ENCODE peak calls at places on chromosomes 3 and 15, in nine cellular contexts. L, I, N, W, P, U, J, K and M are unnamed samples.

GRCh38 chr3:186783731-186784515 is 546 bp downstream of the EIF4A2 start:
- DNase-seq in U (peak), J (peak), N (peak), P (peak), L (no peak), I (peak), K (peak), W (peak), M (peak)

GRCh38 chr15:77144028-77144427 is 73.1 kb upstream of the TSPAN3 start:
- DNase-seq in J (no peak), U (no peak), N (no peak), L (no peak), P (no peak), K (no peak), W (peak), I (no peak), M (no peak)

GRCh38 chr3:132433121-132433520 is 15.8 kb downstream of the DNAJC13 start:
- DNase-seq in I (no peak), L (no peak), W (no peak), N (no peak), U (no peak), J (no peak), P (no peak), K (no peak), M (no peak)

GRCh38 chr3:53809764-53810400 is 36.3 kb downstream of the CHDH start:
- DNase-seq in N (no peak), K (no peak), U (no peak), J (peak), P (peak), W (no peak), I (no peak), L (no peak), M (no peak)

GRCh38 chr3:54970895-54971294 is 43.0 kb upstream of the LRTM1 start:
- DNase-seq in N (no peak), L (no peak), U (no peak), K (no peak), J (no peak), W (peak), P (no peak), I (no peak), M (no peak)

GRCh38 chr15:66084704-66085103 is 168.8 kb downstream of the MEGF11 start:
- DNase-seq in P (no peak), K (no peak), N (no peak), I (no peak), W (no peak), L (no peak), U (no peak), J (peak), M (no peak)

GRCh38 chr3:98722389-98722788 is 40.8 kb upstream of the ST3GAL6 start:
- DNase-seq in L (no peak), N (no peak), I (no peak), K (no peak), P (no peak), J (no peak), W (no peak), U (peak), M (no peak)

GRCh38 chr3:184354121-184354728 is 7.2 kb downstream of the CLCN2 start:
- DNase-seq in L (no peak), U (peak), K (no peak), N (peak), W (peak), I (no peak), J (peak), P (peak), M (no peak)

GRCh38 chr3:155727836-155728235 is 17.0 kb downstream of the PLCH1 start:
- DNase-seq in J (no peak), K (no peak), L (no peak), W (no peak), P (no peak), N (no peak), I (no peak), U (no peak), M (no peak)

GRCh38 chr3:100697183-100697582 is 12.1 kb upstream of the TFG start:
- DNase-seq in K (no peak), L (no peak), W (no peak), J (no peak), N (no peak), I (no peak), U (no peak), P (no peak), M (no peak)

GRCh38 chr3:50738252-50738598 is 63.5 kb downstream of the DOCK3 start:
- DNase-seq in K (no peak), U (no peak), L (no peak), W (no peak), J (no peak), P (no peak), I (no peak), N (no peak), M (no peak)

GRCh38 chr15:68421798-68422402 is 10.1 kb downstream of the ITGA11 start:
- DNase-seq in N (no peak), I (no peak), W (peak), U (no peak), J (no peak), P (peak), L (no peak), K (no peak), M (no peak)

GRCh38 chr3:136792931-136793330 is 26.0 kb upstream of the SLC35G2 start:
- DNase-seq in W (no peak), P (no peak), N (no peak), I (no peak), K (no peak), U (no peak), L (no peak), J (no peak), M (no peak)

GRCh38 chr3:194987571-194988494 is 283.1 kb downstream of the XXYLT1 start:
- DNase-seq in J (no peak), L (no peak), U (no peak), I (no peak), W (no peak), N (no peak), P (no peak), K (no peak), M (no peak)

GRCh38 chr3:133662256-133662773 is 574 bp upstream of the TOPBP1 start:
- DNase-seq in K (no peak), J (no peak), W (peak), I (no peak), L (no peak), P (no peak), U (peak), N (peak), M (peak)

GRCh38 chr3:131083190-131083863 is 56.6 kb downstream of the NEK11 start:
- DNase-seq in J (no peak), K (peak), W (peak), P (peak), L (no peak), N (peak), U (peak), I (peak), M (peak)

GRCh38 chr15:48221885-48222284 is 15.8 kb downstream of the SLC12A1 start:
- DNase-seq in K (no peak), I (no peak), L (no peak), J (no peak), W (peak), N (no peak), U (no peak), P (no peak), M (no peak)

GRCh38 chr3:81554805-81555204 is 206.6 kb downstream of the GBE1 start:
- DNase-seq in W (no peak), N (no peak), U (no peak), J (no peak), P (no peak), L (no peak), K (no peak), I (peak), M (no peak)

GRCh38 chr15:101054991-101055390 is 135.8 kb downstream of the LRRK1 start:
- DNase-seq in U (no peak), J (no peak), L (no peak), P (no peak), I (no peak), W (no peak), N (no peak), K (no peak), M (no peak)

GRCh38 chr3:179731544-179731943 is 78.7 kb downstream of the USP13 start:
- DNase-seq in U (no peak), K (peak), J (peak), I (no peak), L (no peak), W (no peak), N (no peak), P (no peak), M (no peak)

GRCh38 chr15:90402230-90402629 is 14.2 kb downstream of the IQGAP1 start:
- DNase-seq in N (no peak), P (peak), I (no peak), W (peak), J (no peak), U (no peak), L (no peak), K (no peak), M (no peak)

GRCh38 chr3:151305081-151305777 is 11.4 kb downstream of the GPR87 start:
- DNase-seq in W (peak), U (peak), P (peak), N (no peak), L (no peak), I (no peak), J (peak), K (no peak), M (peak)

GRCh38 chr15:73748731-73749130 is 4.4 kb downstream of the INSYN1 start:
- DNase-seq in K (no peak), W (no peak), U (no peak), P (no peak), J (no peak), I (no peak), L (no peak), N (no peak), M (no peak)

GRCh38 chr3:124823648-124824047 is 63.5 kb downstream of the ITGB5 start:
- DNase-seq in K (no peak), L (no peak), P (no peak), I (no peak), J (no peak), N (no peak), U (no peak), W (no peak), M (no peak)

GRCh38 chr15:48536681-48537091 is 108.8 kb downstream of the FBN1 start:
- DNase-seq in U (no peak), L (no peak), P (no peak), I (peak), J (no peak), K (no peak), W (peak), N (no peak), M (no peak)

GRCh38 chr3:52315977-52316764 is at the start of gene DNAH1:
- DNase-seq in N (no peak), J (no peak), P (no peak), I (no peak), L (no peak), W (no peak), U (peak), K (peak), M (no peak)

GRCh38 chr3:27046346-27046745 is 322.8 kb downstream of the NEK10 start:
- DNase-seq in N (no peak), W (no peak), J (no peak), L (no peak), U (no peak), K (no peak), I (no peak), P (no peak), M (no peak)

GRCh38 chr3:45311953-45312795 is 76.2 kb upstream of the LARS2 start:
- DNase-seq in N (no peak), L (no peak), K (no peak), I (no peak), U (no peak), P (no peak), J (no peak), W (peak), M (no peak)

GRCh38 chr3:14523792-14524191 is 16.4 kb downstream of the GRIP2 start:
- DNase-seq in N (no peak), U (peak), K (peak), I (no peak), W (peak), P (peak), L (no peak), J (peak), M (no peak)

GRCh38 chr15:81375461-81375860 is 1.4 kb upstream of the TMC3 start:
- DNase-seq in J (no peak), U (no peak), L (no peak), N (no peak), I (no peak), P (no peak), K (no peak), W (no peak), M (no peak)

GRCh38 chr15:94272251-94272898 is 41.0 kb downstream of the MCTP2 start:
- DNase-seq in I (no peak), P (no peak), J (no peak), N (no peak), L (peak), K (no peak), W (no peak), U (no peak), M (no peak)

GRCh38 chr15:64045774-64046346 is 425 bp downstream of the DAPK2 start:
- DNase-seq in N (no peak), J (peak), L (no peak), P (peak), U (no peak), K (no peak), I (peak), W (no peak), M (no peak)

GRCh38 chr3:65854606-65855304 is 184.0 kb downstream of the MAGI1 start:
- DNase-seq in K (no peak), I (no peak), W (peak), P (no peak), L (no peak), J (no peak), U (no peak), N (no peak), M (no peak)

GRCh38 chr3:137325934-137326333 is 368.2 kb downstream of the IL20RB start:
- DNase-seq in P (no peak), U (no peak), L (no peak), W (no peak), N (no peak), J (no peak), K (no peak), I (no peak), M (no peak)

GRCh38 chr3:148077318-148077923 is 620.3 kb upstream of the AGTR1 start:
- DNase-seq in L (no peak), U (peak), I (no peak), W (peak), N (no peak), K (no peak), P (no peak), J (no peak), M (no peak)

GRCh38 chr3:113194747-113195400 is 16.5 kb upstream of the BOC start:
- DNase-seq in N (no peak), I (no peak), U (peak), P (no peak), K (no peak), L (no peak), J (no peak), W (no peak), M (no peak)

GRCh38 chr15:90610220-90610619 is 80.5 kb downstream of the CRTC3 start:
- DNase-seq in I (no peak), P (no peak), K (no peak), L (no peak), W (peak), J (no peak), N (no peak), U (no peak), M (no peak)

GRCh38 chr3:152405915-152406802 is 137.4 kb downstream of the MBNL1 start:
- DNase-seq in L (no peak), U (no peak), K (no peak), N (no peak), J (no peak), I (no peak), P (no peak), W (peak), M (no peak)

GRCh38 chr15:88385078-88385700 is 82.0 kb downstream of the MRPL46 start:
- DNase-seq in K (no peak), J (no peak), U (no peak), L (no peak), P (no peak), W (peak), I (no peak), N (no peak), M (no peak)

DNA sequence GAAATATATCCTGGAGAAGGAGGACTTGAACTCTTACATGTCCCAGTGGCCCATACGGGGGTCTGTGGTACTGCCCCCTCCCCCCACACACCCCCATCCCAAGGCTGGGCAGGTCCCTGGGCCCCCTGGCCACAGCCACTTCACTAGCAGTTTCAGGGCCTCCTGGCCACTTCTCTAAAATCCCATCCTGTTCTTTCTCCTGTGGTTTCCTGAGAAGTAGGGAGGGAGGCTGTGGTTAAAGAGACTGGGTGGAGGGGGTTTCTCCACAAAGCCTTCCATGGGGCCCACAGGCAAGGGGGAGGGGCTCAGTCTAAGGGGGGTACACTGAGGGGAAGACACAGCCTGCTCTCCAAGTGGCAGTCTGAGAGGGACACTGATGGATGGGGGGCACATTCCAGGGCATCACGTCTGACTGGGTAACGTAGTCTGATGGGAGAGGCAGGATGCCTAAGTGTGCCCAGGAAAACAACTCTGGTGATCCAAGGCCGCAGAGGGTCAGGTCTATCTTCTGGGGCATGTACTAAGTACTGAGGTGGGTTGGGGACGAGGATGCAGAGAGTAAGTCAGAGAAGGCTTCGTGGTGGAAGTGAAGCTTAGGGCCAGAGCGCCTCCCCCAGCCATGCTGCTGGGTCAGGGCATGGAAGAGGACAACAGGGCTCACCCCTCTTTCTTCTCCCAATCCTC is 48.0 kb upstream of the C15orf39 start:
- DNase-seq in L (no peak), K (no peak), J (no peak), U (no peak), P (no peak), N (peak), I (no peak), W (no peak), M (no peak)
- H3K27ac ChIP-seq in L (peak), K (no peak), J (no peak), U (no peak), P (no peak), N (no peak), I (no peak), W (no peak), M (no peak)

DNA sequence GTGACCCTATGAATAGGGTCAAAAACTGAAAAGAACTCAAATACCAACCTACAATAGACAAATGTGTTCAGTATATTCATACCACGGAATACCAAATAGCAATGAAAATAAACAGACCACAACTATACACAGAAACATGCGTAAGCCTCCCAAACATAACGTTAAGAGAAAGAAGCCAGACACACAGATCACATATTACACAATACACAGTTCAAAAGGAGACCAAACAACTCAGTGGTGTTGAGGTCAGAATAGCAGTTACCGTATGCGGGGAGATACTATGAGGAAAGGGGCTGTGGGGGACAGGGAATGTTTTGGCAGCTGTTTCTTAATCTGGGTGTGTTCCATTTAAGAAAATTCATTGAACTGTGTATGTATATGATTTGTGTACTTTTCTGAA is 6.6 kb downstream of the OSBPL10 start:
- DNase-seq in I (no peak), U (no peak), L (no peak), J (no peak), N (no peak), K (no peak), W (no peak), P (no peak), M (no peak)
- H3K27ac ChIP-seq in I (no peak), U (no peak), L (no peak), J (no peak), N (no peak), K (no peak), W (no peak), P (no peak), M (no peak)

DNA sequence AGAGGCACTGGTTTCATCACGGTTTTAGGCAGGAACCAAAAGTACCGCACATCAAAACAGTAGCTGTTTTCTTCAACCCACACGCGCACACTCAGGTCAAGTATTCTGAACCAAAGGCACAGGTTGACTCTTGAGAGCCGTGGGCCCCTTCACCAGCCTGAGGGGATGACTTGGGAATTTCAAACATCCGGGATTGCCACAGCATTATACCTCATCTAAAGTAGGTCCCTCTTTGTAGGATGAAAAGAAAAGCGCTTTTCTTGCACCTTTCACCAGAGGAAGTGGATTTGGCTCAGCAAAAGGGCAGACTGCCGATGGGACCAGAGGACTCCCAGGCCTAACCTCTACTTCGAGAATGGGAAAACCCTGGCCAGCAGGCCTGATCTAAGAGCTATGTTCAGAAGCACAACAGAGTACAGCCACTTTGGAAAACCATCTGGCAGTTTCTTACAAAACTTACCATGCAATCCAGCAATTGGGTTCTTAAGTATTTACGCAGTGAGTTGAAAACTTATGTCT is 88.2 kb upstream of the PROK2 start:
- DNase-seq in P (no peak), K (no peak), N (no peak), L (no peak), W (no peak), U (no peak), I (no peak), J (no peak), M (no peak)
- H3K27ac ChIP-seq in P (no peak), K (no peak), N (no peak), L (no peak), W (no peak), U (no peak), I (no peak), J (no peak), M (no peak)

DNA sequence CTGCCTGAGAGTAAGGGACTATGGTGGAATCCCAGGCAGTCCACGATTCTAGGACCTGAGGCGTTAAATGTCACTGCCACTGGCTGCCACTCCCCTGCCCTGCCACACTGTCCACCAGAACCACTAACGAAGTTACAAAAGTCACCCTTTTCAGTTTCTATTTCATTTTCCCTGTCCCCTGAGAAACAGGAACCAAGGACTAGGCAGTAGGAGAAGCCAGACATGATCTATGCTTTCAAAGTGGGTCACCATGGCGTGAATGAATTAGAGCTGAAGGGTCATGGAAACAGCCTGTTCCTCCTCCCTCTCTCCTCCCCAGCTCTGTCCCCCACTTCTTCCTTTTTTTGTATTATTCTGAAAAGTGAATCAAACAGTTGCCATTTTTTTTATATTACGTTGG is 9.1 kb upstream of the ADPRH start:
- DNase-seq in L (no peak), U (no peak), K (no peak), W (no peak), I (no peak), J (no peak), P (no peak), N (no peak), M (no peak)
- H3K27ac ChIP-seq in L (peak), U (no peak), K (no peak), W (no peak), I (peak), J (peak), P (no peak), N (no peak), M (no peak)

DNA sequence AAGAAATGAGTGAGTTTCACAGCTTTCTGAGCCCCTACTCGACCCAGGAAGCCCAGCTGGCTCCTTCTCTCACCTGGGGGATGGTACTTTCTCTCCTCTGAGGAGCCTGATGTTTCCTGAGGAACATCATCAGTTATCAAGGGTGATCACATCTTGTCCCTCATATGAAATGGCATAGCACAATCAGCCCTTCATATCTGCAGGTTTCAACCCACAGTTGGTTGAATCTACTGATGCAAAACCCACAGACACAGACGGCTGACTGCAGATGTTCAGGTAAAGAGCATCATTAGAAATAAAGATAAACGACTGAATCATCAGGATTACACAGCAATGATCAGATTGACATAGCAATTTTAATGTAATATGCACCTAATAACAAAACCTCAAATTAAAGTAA is 93.6 kb upstream of the OSTN start:
- DNase-seq in W (no peak), N (no peak), K (no peak), L (no peak), P (no peak), U (no peak), I (no peak), J (no peak), M (no peak)
- H3K27ac ChIP-seq in W (no peak), N (no peak), K (no peak), L (no peak), P (no peak), U (no peak), I (no peak), J (no peak), M (no peak)